ENCODE peak calls at places on chromosome 2, in eight cellular contexts. X is DMS153; P is iris pigment epithelial cell; Z is colonic mucosa; B is stimulated activated naive B cell treated with anti-CD40 and anti-IgM and Interleukin-4, amounts not matched to agents 10 μg/mL and 1 μg/mL and 100 μg/mL, for 72 hours; M is activated naive CD4-positive, alpha-beta T cell treated with Interleukin-2 at 50 U/mL for 16 hours; R is aorta; N is central memory CD4-positive, alpha-beta T cell. T is an unnamed sample.

GRCh38 chr2:174597347-174598047 is at the start of gene WIPF1:
- DNase-seq in X (no peak), P (peak), Z (peak), B (peak), M (peak), R (no peak), N (peak), T (no peak)

GRCh38 chr2:226772389-226773179 is 27.0 kb downstream of the IRS1 start:
- DNase-seq in X (no peak), P (peak), Z (no peak), B (no peak), M (no peak), R (no peak), N (peak), T (peak)

GRCh38 chr2:65728477-65729180 is 296.2 kb upstream of the SPRED2 start:
- DNase-seq in X (no peak), P (no peak), Z (no peak), B (no peak), M (no peak), R (no peak), N (no peak), T (no peak)

GRCh38 chr2:28047698-28048097 is 157.2 kb downstream of the BABAM2 start:
- DNase-seq in X (no peak), P (peak), Z (no peak), B (no peak), M (no peak), R (no peak), N (no peak), T (no peak)

GRCh38 chr2:105785095-105785847 is 40.6 kb downstream of the NCK2 start:
- DNase-seq in X (peak), P (no peak), Z (no peak), B (no peak), M (no peak), R (no peak), N (no peak), T (no peak)

GRCh38 chr2:191959209-191959608 is 112.3 kb upstream of the CAVIN2 start:
- DNase-seq in X (peak), P (peak), Z (no peak), B (no peak), M (no peak), R (no peak), N (no peak), T (no peak)

GRCh38 chr2:241007880-241008710 is 9.7 kb downstream of the SNED1 start:
- DNase-seq in X (no peak), P (no peak), Z (no peak), B (no peak), M (no peak), R (no peak), N (no peak), T (no peak)

GRCh38 chr2:40528564-40528963 is 76.7 kb upstream of the SLC8A1 start:
- DNase-seq in X (no peak), P (no peak), Z (no peak), B (no peak), M (no peak), R (no peak), N (no peak), T (no peak)

GRCh38 chr2:38407111-38407682 is 30.1 kb upstream of the ATL2 start:
- DNase-seq in X (no peak), P (no peak), Z (peak), B (no peak), M (no peak), R (no peak), N (no peak), T (no peak)

GRCh38 chr2:160254363-160254762 is 54.3 kb upstream of the ITGB6 start:
- DNase-seq in X (no peak), P (no peak), Z (no peak), B (no peak), M (no peak), R (no peak), N (no peak), T (no peak)

GRCh38 chr2:128321421-128321775 is 2.7 kb upstream of the HS6ST1 start:
- DNase-seq in X (no peak), P (no peak), Z (no peak), B (no peak), M (no peak), R (peak), N (no peak), T (peak)

GRCh38 chr2:26671691-26672090 is 20.8 kb upstream of the KCNK3 start:
- DNase-seq in X (no peak), P (no peak), Z (no peak), B (no peak), M (no peak), R (no peak), N (no peak), T (no peak)

GRCh38 chr2:118968031-118968430 is 26.0 kb downstream of the MARCO start:
- DNase-seq in X (no peak), P (no peak), Z (no peak), B (no peak), M (no peak), R (no peak), N (no peak), T (no peak)

GRCh38 chr2:240964854-240965295 is 33.5 kb upstream of the SNED1 start:
- DNase-seq in X (no peak), P (no peak), Z (no peak), B (no peak), M (no peak), R (peak), N (no peak), T (no peak)

GRCh38 chr2:235595420-235596010 is 101.7 kb downstream of the AGAP1 start:
- DNase-seq in X (peak), P (peak), Z (peak), B (peak), M (peak), R (peak), N (peak), T (peak)

GRCh38 chr2:43408784-43409160 is 182.4 kb upstream of the ZFP36L2 start:
- DNase-seq in X (no peak), P (no peak), Z (no peak), B (no peak), M (no peak), R (no peak), N (no peak), T (no peak)

GRCh38 chr2:50196775-50197482 is 835.0 kb downstream of the NRXN1 start:
- DNase-seq in X (no peak), P (no peak), Z (no peak), B (no peak), M (no peak), R (no peak), N (no peak), T (no peak)

GRCh38 chr2:181111059-181111458 is 130.7 kb downstream of the UBE2E3 start:
- DNase-seq in X (no peak), P (no peak), Z (no peak), B (no peak), M (no peak), R (no peak), N (no peak), T (no peak)

GRCh38 chr2:43455735-43456642 is 139.8 kb downstream of the THADA start:
- DNase-seq in X (peak), P (peak), Z (no peak), B (no peak), M (no peak), R (no peak), N (no peak), T (no peak)

GRCh38 chr2:200658278-200658864 is 72.6 kb downstream of the AOX1 start:
- DNase-seq in X (no peak), P (no peak), Z (no peak), B (no peak), M (no peak), R (no peak), N (no peak), T (no peak)

GRCh38 chr2:235979753-235980459 is 188.3 kb downstream of the GBX2 start:
- DNase-seq in X (peak), P (no peak), Z (no peak), B (no peak), M (no peak), R (no peak), N (no peak), T (no peak)

GRCh38 chr2:48425402-48425801 is 104.6 kb upstream of the STON1 start:
- DNase-seq in X (no peak), P (no peak), Z (no peak), B (no peak), M (no peak), R (no peak), N (no peak), T (no peak)

GRCh38 chr2:109383505-109384307 is 230.1 kb downstream of the SEPTIN10 start:
- DNase-seq in X (no peak), P (no peak), Z (no peak), B (no peak), M (no peak), R (no peak), N (no peak), T (no peak)

GRCh38 chr2:101354910-101355309 is 32.4 kb downstream of the CREG2 start:
- DNase-seq in X (no peak), P (no peak), Z (no peak), B (no peak), M (no peak), R (no peak), N (no peak), T (no peak)

T was measured in GM12891.